ENCODE peak calls at places on chromosomes 12 and 14, in ten cellular contexts. G is stromal cell of bone marrow; I is WERI-Rb-1; B is NCI-H1436; E is lower leg skin; U is effector CD4-positive, alpha-beta T cell; P is frontal cortex; K is BE2C; Z is iPS DF 6.9; V is AG09309. O is an unnamed sample.

GRCh38 chr12:24025153-24025798 is 75.8 kb upstream of the SOX5 start:
- DNase-seq in G (no peak), I (no peak), B (no peak), E (no peak), U (no peak), P (no peak), K (no peak), Z (no peak), V (no peak), O (no peak)

GRCh38 chr14:54486685-54487084 is 2.1 kb downstream of the GMFB start:
- DNase-seq in G (no peak), I (no peak), B (no peak), E (no peak), U (no peak), P (no peak), K (no peak), Z (no peak), V (no peak), O (no peak)

GRCh38 chr14:60381909-60382308 is 104.0 kb downstream of the C14orf39 start:
- DNase-seq in G (no peak), I (no peak), B (no peak), E (no peak), U (no peak), P (no peak), K (peak; percentile 18), Z (no peak), V (no peak), O (no peak)

GRCh38 chr12:66152732-66153131 is 17.1 kb downstream of the TMBIM4 start:
- DNase-seq in G (peak; percentile 64), I (no peak), B (no peak), E (no peak), U (no peak), P (no peak), K (no peak), Z (no peak), V (peak; percentile 17), O (no peak)

GRCh38 chr12:113070117-113070906 is 13.8 kb downstream of the DTX1 start:
- DNase-seq in G (no peak), I (no peak), B (no peak), E (no peak), U (no peak), P (no peak), K (no peak), Z (no peak), V (no peak), O (no peak)

GRCh38 chr12:4140607-4141301 is 132.8 kb upstream of the CCND2 start:
- DNase-seq in G (no peak), I (no peak), B (no peak), E (no peak), U (no peak), P (no peak), K (no peak), Z (no peak), V (no peak), O (no peak)

GRCh38 chr12:19620222-19620621 is 180.9 kb downstream of the AEBP2 start:
- DNase-seq in G (no peak), I (no peak), B (no peak), E (peak; percentile 31), U (no peak), P (no peak), K (no peak), Z (no peak), V (no peak), O (no peak)

GRCh38 chr12:109625131-109625559 is 51.6 kb downstream of the MVK start:
- DNase-seq in G (peak; percentile 29), I (peak; percentile 50), B (no peak), E (peak; percentile 67), U (no peak), P (peak; percentile 52), K (peak; percentile 67), Z (no peak), V (peak; percentile 14), O (no peak)

GRCh38 chr14:81245771-81246170 is 25.0 kb upstream of the GTF2A1 start:
- DNase-seq in G (peak; percentile 20), I (no peak), B (no peak), E (no peak), U (no peak), P (no peak), K (no peak), Z (no peak), V (no peak), O (no peak)

GRCh38 chr12:76183459-76184186 is 99.1 kb upstream of the NAP1L1 start:
- DNase-seq in G (peak; percentile 94), I (no peak), B (no peak), E (peak; percentile 49), U (no peak), P (peak; percentile 15), K (no peak), Z (no peak), V (peak; percentile 86), O (no peak)

GRCh38 chr14:68649461-68650189 is 143.2 kb downstream of the ZFP36L1 start:
- DNase-seq in G (no peak), I (no peak), B (no peak), E (no peak), U (no peak), P (no peak), K (no peak), Z (no peak), V (no peak), O (no peak)

GRCh38 chr12:62862259-62862881 is 72.6 kb downstream of the PPM1H start:
- DNase-seq in G (peak; percentile 25), I (no peak), B (no peak), E (no peak), U (no peak), P (no peak), K (no peak), Z (no peak), V (no peak), O (no peak)

GRCh38 chr14:104678346-104678745 is 11.1 kb upstream of the INF2 start:
- DNase-seq in G (no peak), I (peak; percentile 75), B (peak; percentile 91), E (no peak), U (no peak), P (no peak), K (no peak), Z (no peak), V (no peak), O (no peak)

GRCh38 chr12:32107376-32108267 is 975 bp downstream of the BICD1 start:
- DNase-seq in G (no peak), I (peak; percentile 12), B (no peak), E (no peak), U (no peak), P (peak; percentile 39), K (peak; percentile 19), Z (no peak), V (no peak), O (no peak)

GRCh38 chr12:57896437-57897201 is 44.7 kb upstream of the ATP23 start:
- DNase-seq in G (peak; percentile 47), I (peak; percentile 78), B (peak; percentile 27), E (peak; percentile 80), U (no peak), P (peak; percentile 62), K (peak; percentile 69), Z (no peak), V (no peak), O (no peak)

GRCh38 chr12:6768385-6769002 is 2.3 kb downstream of the PTMS start:
- DNase-seq in G (no peak), I (peak; percentile 37), B (no peak), E (no peak), U (no peak), P (no peak), K (no peak), Z (no peak), V (no peak), O (no peak)

O was measured in iPS DF 19.7.